ENCODE peak calls at places on chromosomes 16 and 17, in ten cellular contexts. M is NCI-H2081 treated with DMSO at 0.1 percent for 48 hours; G is stimulated activated CD4-positive, alpha-beta T cell treated with anti-CD3 and anti-CD28 coated beads, TNF-alpha, amount 100 ng/mL, for 1 hour; Y is IMR-90; H is stimulated activated naive CD8-positive, alpha-beta T cell treated with anti-CD3 and anti-CD28 coated beads, Interleukin-15, Interleukin-2, amounts not matched to agents 100 U/mL and 50 U/mL, for 24 hours; B is mesenchymal stem cell; V is Daoy; N is sciatic nerve; X is SK-N-SH; C is adrenal gland. Q is an unnamed sample.

GRCh38 chr16:75402821-75403475 is 30.4 kb downstream of the CFDP1 start:
- DNase-seq in H (no peak), V (peak), B (peak), M (no peak), N (no peak), G (no peak), C (no peak), Y (peak), X (peak), Q (peak)

GRCh38 chr17:31339906-31340661 is 18.7 kb upstream of the EVI2A start:
- DNase-seq in B (peak), V (peak), N (no peak), X (no peak), Y (peak), G (no peak), M (no peak), H (no peak), C (peak), Q (no peak)

GRCh38 chr17:81513669-81514484 is 1.3 kb upstream of the ACTG1 start:
- DNase-seq in C (peak), B (peak), Y (peak), M (no peak), V (peak), N (peak), G (no peak), X (no peak), H (peak), Q (no peak)

GRCh38 chr17:39239640-39240314 is 14.0 kb upstream of the STAC2 start:
- DNase-seq in G (peak), N (peak), M (peak), X (peak), Y (no peak), V (peak), B (no peak), H (peak), C (no peak), Q (peak)

GRCh38 chr16:48201515-48202201 is 42.4 kb upstream of the LONP2 start:
- DNase-seq in G (no peak), N (peak), M (no peak), C (no peak), B (no peak), X (no peak), Y (no peak), V (no peak), H (no peak), Q (no peak)

GRCh38 chr17:66633322-66633965 is 201.5 kb upstream of the CACNG5 start:
- DNase-seq in X (no peak), N (no peak), H (peak), B (peak), V (peak), G (no peak), Y (peak), M (no peak), C (no peak), Q (no peak)

GRCh38 chr17:44907696-44908470 is 7.4 kb downstream of the GFAP start:
- DNase-seq in V (peak), X (no peak), M (no peak), B (no peak), Y (no peak), G (no peak), C (no peak), H (no peak), N (no peak), Q (no peak)

GRCh38 chr16:58261263-58261662 is 33.6 kb downstream of the PRSS54 start:
- DNase-seq in Y (no peak), X (no peak), G (no peak), N (no peak), B (no peak), H (no peak), V (no peak), C (no peak), M (no peak), Q (no peak)

GRCh38 chr16:7509919-7510705 is 177.5 kb downstream of the RBFOX1 start:
- DNase-seq in G (no peak), M (no peak), Y (no peak), C (no peak), V (peak), H (no peak), N (no peak), X (peak), B (no peak), Q (no peak)

Q was measured in HuH-7.